ENCODE peak calls at places on chromosomes 11 and 22, in five cellular contexts. A is trophoblast cell, F is mesenchymal stem cell, S is neuronal stem cell, C is H1. G is an unnamed sample.

GRCh38 chr11:113272927-113273615 is 41.3 kb upstream of the TTC12 start:
- DNase-seq in A (no peak), F (no peak), S (no peak), C (no peak), G (no peak)

GRCh38 chr11:128905345-128906184 is 14.4 kb downstream of the KCNJ5 start:
- DNase-seq in A (peak; percentile 70), F (peak; percentile 54), S (no peak), C (no peak), G (peak; percentile 78)

GRCh38 chr11:96168623-96169022 is 174.4 kb downstream of the MAML2 start:
- DNase-seq in A (no peak), F (peak; percentile 96), S (no peak), C (no peak), G (no peak)

GRCh38 chr11:65778901-65779668 is 1.7 kb downstream of the AP5B1 start:
- DNase-seq in A (no peak), F (no peak), S (no peak), C (no peak), G (no peak)

GRCh38 chr11:72569966-72570892 is 104.0 kb downstream of the PDE2A start:
- DNase-seq in A (peak; percentile 59), F (peak; percentile 45), S (no peak), C (no peak), G (peak; percentile 19)

GRCh38 chr11:16977136-16978020 is 36.8 kb downstream of the PLEKHA7 start:
- DNase-seq in A (no peak), F (no peak), S (no peak), C (no peak), G (no peak)

GRCh38 chr22:49022816-49023160 is 804.9 kb downstream of the BRD1 start:
- DNase-seq in A (no peak), F (no peak), S (no peak), C (no peak), G (no peak)

GRCh38 chr11:87832216-87832615 is 343.0 kb downstream of the RAB38 start:
- DNase-seq in A (no peak), F (no peak), S (no peak), C (no peak), G (no peak)

GRCh38 chr11:12744831-12745502 is 70.7 kb downstream of the TEAD1 start:
- DNase-seq in A (no peak), F (peak; percentile 61), S (no peak), C (no peak), G (no peak)

GRCh38 chr11:33869511-33870422 is 22.1 kb downstream of the LMO2 start:
- DNase-seq in A (peak; percentile 51), F (peak; percentile 34), S (no peak), C (no peak), G (peak; percentile 47)

GRCh38 chr22:32861330-32861729 is 59.8 kb downstream of the TIMP3 start:
- DNase-seq in A (no peak), F (peak; percentile 28), S (no peak), C (no peak), G (no peak)

GRCh38 chr11:61696602-61697001 is 16.4 kb downstream of the DAGLA start:
- DNase-seq in A (no peak), F (no peak), S (no peak), C (no peak), G (no peak)

GRCh38 chr11:70007796-70008195 is 70.3 kb upstream of the ANO1 start:
- DNase-seq in A (no peak), F (no peak), S (no peak), C (no peak), G (no peak)

GRCh38 chr11:108223449-108224149 is 732 bp downstream of the ATM start:
- DNase-seq in A (no peak), F (no peak), S (no peak), C (no peak), G (no peak)

GRCh38 chr11:27754035-27755017 is 54.1 kb upstream of the BDNF start:
- DNase-seq in A (no peak), F (peak; percentile 71), S (no peak), C (no peak), G (no peak)

GRCh38 chr11:120431633-120432032 is 79.9 kb upstream of the GRIK4 start:
- DNase-seq in A (no peak), F (peak; percentile 81), S (no peak), C (no peak), G (peak; percentile 33)

GRCh38 chr22:20013382-20013871 is 3.2 kb downstream of the ARVCF start:
- DNase-seq in A (peak; percentile 13), F (peak; percentile 60), S (peak; percentile 60), C (peak; percentile 47), G (peak; percentile 91)

GRCh38 chr11:119886667-119887230 is 157.7 kb upstream of the NECTIN1 start:
- DNase-seq in A (no peak), F (no peak), S (no peak), C (no peak), G (no peak)

GRCh38 chr11:12001152-12001551 is 7.3 kb downstream of the DKK3 start:
- DNase-seq in A (no peak), F (no peak), S (no peak), C (no peak), G (no peak)

GRCh38 chr11:72209101-72209500 is 7.5 kb upstream of the FOLR2 start:
- DNase-seq in A (no peak), F (no peak), S (no peak), C (no peak), G (no peak)

GRCh38 chr11:119376197-119376847 is 5.2 kb downstream of the USP2 start:
- DNase-seq in A (no peak), F (no peak), S (no peak), C (no peak), G (no peak)

GRCh38 chr11:6862961-6863360 is at the start of gene OR10A2:
- DNase-seq in A (no peak), F (no peak), S (no peak), C (no peak), G (peak; percentile 31)

GRCh38 chr11:121575250-121575962 is 122.6 kb upstream of the SORL1-AS1 start:
- DNase-seq in A (peak; percentile 54), F (peak; percentile 60), S (no peak), C (no peak), G (no peak)

GRCh38 chr22:48692734-48693376 is 1134.8 kb downstream of the BRD1 start:
- DNase-seq in A (no peak), F (no peak), S (no peak), C (no peak), G (no peak)

GRCh38 chr11:68002575-68002942 is 1.3 kb downstream of the UNC93B1 start:
- DNase-seq in A (no peak), F (no peak), S (no peak), C (no peak), G (no peak)

GRCh38 chr11:61923166-61924015 is 6.0 kb upstream of the RAB3IL1 start:
- DNase-seq in A (peak; percentile 48), F (peak; percentile 76), S (no peak), C (no peak), G (peak; percentile 72)

GRCh38 chr11:20719821-20720220 is 50.4 kb downstream of the NELL1 start:
- DNase-seq in A (no peak), F (no peak), S (no peak), C (no peak), G (no peak)

DNA sequence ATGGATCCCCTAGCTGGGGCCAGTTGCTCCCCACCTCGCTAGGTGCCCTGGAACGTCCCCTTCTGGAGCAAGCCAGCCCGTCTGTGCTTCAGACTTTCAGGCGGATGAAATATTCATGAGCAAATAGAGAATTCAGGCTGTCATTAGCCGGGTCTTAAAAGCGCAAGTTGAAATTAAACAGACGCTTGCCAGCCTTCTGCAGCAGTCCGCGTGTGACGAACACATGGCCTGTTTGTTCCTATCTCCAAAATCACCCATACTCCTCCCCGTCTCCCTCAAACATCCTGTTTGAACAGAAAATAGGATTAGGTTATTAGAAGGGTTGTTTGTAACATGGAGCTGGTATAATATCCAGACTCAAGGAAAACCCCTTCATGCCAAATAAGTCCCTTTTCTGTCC is 38.7 kb downstream of the MYO18B start:
- DNase-seq in A (no peak), F (peak; percentile 86), S (no peak), C (no peak), G (no peak)
- H2BK12ac ChIP-seq in A (no peak overlapping the region), F (no peak overlapping the region), S (no peak overlapping the region), C (no peak overlapping the region), G (no peak overlapping the region)

GRCh38 chr11:14386895-14387480 is 28.0 kb upstream of the RRAS2 start:
- DNase-seq in A (peak; percentile 84), F (peak; percentile 83), S (peak; percentile 70), C (peak; percentile 15), G (peak; percentile 78)

GRCh38 chr11:14393889-14394288 is 34.9 kb upstream of the RRAS2 start:
- DNase-seq in A (no peak), F (no peak), S (no peak), C (no peak), G (no peak)

GRCh38 chr11:14393129-14393528 is 34.1 kb upstream of the RRAS2 start:
- DNase-seq in A (no peak), F (no peak), S (no peak), C (no peak), G (no peak)

GRCh38 chr11:14388352-14388751 is 29.4 kb upstream of the RRAS2 start:
- DNase-seq in A (no peak), F (no peak), S (no peak), C (no peak), G (no peak)

DNA sequence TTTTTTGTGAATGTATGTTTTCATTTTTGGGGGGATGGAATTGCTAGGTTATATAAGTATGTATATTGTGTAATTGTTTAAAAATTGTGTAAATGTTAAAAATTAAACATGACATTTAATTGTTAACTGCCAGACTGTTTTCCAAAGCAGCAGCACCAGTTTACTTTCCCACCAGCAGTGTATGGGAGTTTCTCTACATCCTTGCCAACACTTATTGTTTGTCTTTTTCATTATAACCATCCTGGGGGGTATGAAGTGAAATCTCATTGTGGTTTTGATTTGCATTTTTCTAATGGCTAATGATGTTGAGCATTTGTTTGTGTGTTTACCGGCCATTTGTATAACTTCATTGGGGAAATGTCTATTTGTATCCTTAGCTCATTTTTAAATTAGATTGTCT is 31.7 kb upstream of the RRAS2 start:
- DNase-seq in A (no peak), F (no peak), S (no peak), C (no peak), G (no peak)
- H2BK12ac ChIP-seq in A (no peak overlapping the region), F (no peak overlapping the region), S (no peak overlapping the region), C (no peak overlapping the region), G (no peak overlapping the region)

DNA sequence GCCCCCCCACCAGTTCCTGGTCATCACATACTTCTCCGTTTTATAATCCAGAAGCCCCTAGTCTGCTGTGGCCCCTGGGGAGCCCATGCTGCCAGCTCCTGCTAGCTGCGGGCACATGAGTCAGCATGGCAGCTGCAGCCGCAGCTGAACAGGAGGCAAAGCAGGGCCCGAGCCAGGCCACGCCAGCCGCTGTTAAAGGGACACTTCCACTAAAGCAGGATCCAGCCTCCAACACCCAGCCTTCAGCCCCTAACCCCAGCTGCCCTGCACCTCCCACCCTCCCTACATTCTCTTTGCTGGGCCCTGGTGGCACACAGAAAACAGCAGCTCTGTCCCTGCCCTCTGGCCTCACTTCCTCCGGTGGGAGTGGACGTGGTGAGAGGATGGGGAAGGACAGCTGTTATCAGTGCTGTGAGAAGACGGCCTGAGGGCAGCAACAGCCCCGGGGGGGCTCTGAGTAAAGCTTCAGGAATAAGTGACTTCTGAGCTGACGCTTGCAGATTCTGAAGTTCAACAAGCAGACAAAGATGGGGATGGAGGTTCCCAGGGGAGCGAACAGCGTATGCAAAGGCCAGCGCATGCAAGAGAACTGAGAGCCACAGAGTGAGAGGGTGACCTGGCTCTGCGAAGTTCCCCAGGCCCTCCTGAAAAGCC is 688 bp upstream of the LRRC74B start:
- DNase-seq in A (peak; percentile 96), F (peak; percentile 89), S (no peak), C (no peak), G (no peak)
- H2BK12ac ChIP-seq in A (no peak overlapping the region), F (no peak overlapping the region), S (peak overlapping the region; percentile 41), C (no peak overlapping the region), G (no peak overlapping the region)

DNA sequence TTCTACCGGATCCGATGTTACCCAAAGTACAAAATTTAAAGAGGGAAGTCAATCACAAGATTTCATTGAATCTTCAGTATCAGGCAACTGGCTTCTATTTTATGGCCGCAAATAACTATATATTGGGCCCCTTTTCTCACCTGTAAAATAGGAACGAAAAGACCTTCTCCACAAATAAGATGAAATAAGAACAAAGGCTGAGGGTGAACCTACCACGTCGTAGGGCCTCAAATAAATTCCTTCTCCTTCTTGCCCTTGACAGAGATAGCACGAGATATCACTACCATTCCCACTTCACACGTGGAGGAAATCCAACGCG is 794 bp upstream of the EMSY start:
- DNase-seq in A (no peak), F (no peak), S (no peak), C (no peak), G (no peak)
- H2BK12ac ChIP-seq in A (no peak overlapping the region), F (no peak overlapping the region), S (no peak overlapping the region), C (peak overlapping the region; percentile 98), G (no peak overlapping the region)

G was measured in H9.